ENCODE peak calls at places on chromosomes 2 and 18, in seven cellular contexts. One of them, this sample, is unnamed.

GRCh38 chr2:72810165-72810564 is 15.7 kb downstream of the EXOC6B start:
- DNase-seq in A549: no peak
- DNase-seq in suprapubic skin: no peak
- DNase-seq in fibroblast of villous mesenchyme: no peak
- DNase-seq in body of pancreas: no peak
- DNase-seq in adrenal gland: no peak
- DNase-seq in IMR-90: no peak
- DNase-seq in this sample: no peak

GRCh38 chr2:70615222-70615621 is 61.6 kb upstream of the TGFA start:
- DNase-seq in IMR-90: no peak
- DNase-seq in A549: no peak
- DNase-seq in fibroblast of villous mesenchyme: no peak
- DNase-seq in adrenal gland: no peak
- DNase-seq in suprapubic skin: no peak
- DNase-seq in body of pancreas: no peak
- DNase-seq in this sample: no peak

GRCh38 chr18:59672125-59672769 is 25.0 kb downstream of the CCBE1 start:
- DNase-seq in adrenal gland: peak
- DNase-seq in body of pancreas: no peak
- DNase-seq in fibroblast of villous mesenchyme: no peak
- DNase-seq in suprapubic skin: no peak
- DNase-seq in A549: no peak
- DNase-seq in IMR-90: no peak
- DNase-seq in this sample: no peak

GRCh38 chr2:28342081-28342967 is 50.3 kb upstream of the FOSL2 start:
- DNase-seq in fibroblast of villous mesenchyme: peak
- DNase-seq in adrenal gland: peak
- DNase-seq in A549: peak
- DNase-seq in body of pancreas: peak
- DNase-seq in IMR-90: peak
- DNase-seq in suprapubic skin: no peak
- DNase-seq in this sample: peak

GRCh38 chr2:63581266-63581961 is 6.9 kb downstream of the WDPCP start:
- DNase-seq in body of pancreas: peak
- DNase-seq in IMR-90: peak
- DNase-seq in adrenal gland: peak
- DNase-seq in A549: no peak
- DNase-seq in fibroblast of villous mesenchyme: peak
- DNase-seq in suprapubic skin: no peak
- DNase-seq in this sample: no peak

GRCh38 chr18:58567453-58568196 is 61.3 kb downstream of the ALPK2 start:
- DNase-seq in body of pancreas: no peak
- DNase-seq in suprapubic skin: no peak
- DNase-seq in IMR-90: peak
- DNase-seq in adrenal gland: no peak
- DNase-seq in A549: peak
- DNase-seq in fibroblast of villous mesenchyme: peak
- DNase-seq in this sample: peak

GRCh38 chr2:41781082-41781481 is 266.7 kb upstream of the PKDCC start:
- DNase-seq in adrenal gland: no peak
- DNase-seq in A549: no peak
- DNase-seq in fibroblast of villous mesenchyme: no peak
- DNase-seq in suprapubic skin: no peak
- DNase-seq in IMR-90: no peak
- DNase-seq in body of pancreas: no peak
- DNase-seq in this sample: no peak

GRCh38 chr2:48715042-48715899 is 40.3 kb downstream of the LHCGR start:
- DNase-seq in body of pancreas: no peak
- DNase-seq in fibroblast of villous mesenchyme: peak
- DNase-seq in suprapubic skin: no peak
- DNase-seq in adrenal gland: peak
- DNase-seq in A549: no peak
- DNase-seq in IMR-90: peak
- DNase-seq in this sample: no peak

GRCh38 chr2:73091696-73092095 is 20.2 kb upstream of the SFXN5 start:
- DNase-seq in IMR-90: no peak
- DNase-seq in fibroblast of villous mesenchyme: no peak
- DNase-seq in A549: no peak
- DNase-seq in suprapubic skin: no peak
- DNase-seq in body of pancreas: no peak
- DNase-seq in adrenal gland: no peak
- DNase-seq in this sample: no peak

GRCh38 chr2:238938460-238939055 is 90.7 kb downstream of the TWIST2 start:
- DNase-seq in suprapubic skin: peak
- DNase-seq in A549: no peak
- DNase-seq in IMR-90: peak
- DNase-seq in adrenal gland: peak
- DNase-seq in fibroblast of villous mesenchyme: peak
- DNase-seq in body of pancreas: peak
- DNase-seq in this sample: peak

GRCh38 chr2:11060376-11061169 is 94.7 kb upstream of the SLC66A3 start:
- DNase-seq in body of pancreas: no peak
- DNase-seq in A549: no peak
- DNase-seq in adrenal gland: no peak
- DNase-seq in fibroblast of villous mesenchyme: no peak
- DNase-seq in IMR-90: no peak
- DNase-seq in suprapubic skin: no peak
- DNase-seq in this sample: no peak

GRCh38 chr2:33242845-33243244 is 233.6 kb upstream of the RASGRP3 start:
- DNase-seq in suprapubic skin: no peak
- DNase-seq in fibroblast of villous mesenchyme: peak
- DNase-seq in adrenal gland: no peak
- DNase-seq in A549: no peak
- DNase-seq in body of pancreas: no peak
- DNase-seq in IMR-90: peak
- DNase-seq in this sample: peak

GRCh38 chr2:28624798-28625701 is 126.6 kb upstream of the PPP1CB start:
- DNase-seq in fibroblast of villous mesenchyme: peak
- DNase-seq in IMR-90: peak
- DNase-seq in body of pancreas: peak
- DNase-seq in adrenal gland: peak
- DNase-seq in A549: no peak
- DNase-seq in suprapubic skin: peak
- DNase-seq in this sample: peak

GRCh38 chr2:212665948-212666347 is 127.3 kb upstream of the ERBB4 start:
- DNase-seq in IMR-90: no peak
- DNase-seq in body of pancreas: no peak
- DNase-seq in A549: no peak
- DNase-seq in adrenal gland: no peak
- DNase-seq in suprapubic skin: no peak
- DNase-seq in fibroblast of villous mesenchyme: no peak
- DNase-seq in this sample: no peak

GRCh38 chr2:61604433-61604832 is 66.3 kb upstream of the XPO1 start:
- DNase-seq in adrenal gland: no peak
- DNase-seq in IMR-90: peak
- DNase-seq in A549: no peak
- DNase-seq in body of pancreas: no peak
- DNase-seq in suprapubic skin: no peak
- DNase-seq in fibroblast of villous mesenchyme: no peak
- DNase-seq in this sample: no peak

GRCh38 chr18:9743200-9744016 is 35.3 kb downstream of the RAB31 start:
- DNase-seq in adrenal gland: peak
- DNase-seq in body of pancreas: no peak
- DNase-seq in A549: peak
- DNase-seq in suprapubic skin: no peak
- DNase-seq in fibroblast of villous mesenchyme: peak
- DNase-seq in IMR-90: peak
- DNase-seq in this sample: peak

GRCh38 chr2:218260166-218260565 is 649 bp upstream of the GPBAR1 start:
- DNase-seq in IMR-90: no peak
- DNase-seq in fibroblast of villous mesenchyme: no peak
- DNase-seq in adrenal gland: no peak
- DNase-seq in body of pancreas: no peak
- DNase-seq in suprapubic skin: no peak
- DNase-seq in A549: no peak
- DNase-seq in this sample: no peak

GRCh38 chr2:240989451-240990265 is 8.8 kb upstream of the SNED1 start:
- DNase-seq in fibroblast of villous mesenchyme: peak
- DNase-seq in adrenal gland: peak
- DNase-seq in body of pancreas: peak
- DNase-seq in suprapubic skin: peak
- DNase-seq in A549: peak
- DNase-seq in IMR-90: peak
- DNase-seq in this sample: no peak
- TF ChIP-seq CTCF in fibroblast of villous mesenchyme: peak
- TF ChIP-seq CTCF in adrenal gland: no peak
- TF ChIP-seq CTCF in body of pancreas: peak
- TF ChIP-seq CTCF in suprapubic skin: peak
- TF ChIP-seq CTCF in A549: peak
- TF ChIP-seq CTCF in IMR-90: peak
- TF ChIP-seq CTCF in this sample: peak

GRCh38 chr2:96316999-96317398 is 8.1 kb upstream of the ITPRIPL1 start:
- DNase-seq in fibroblast of villous mesenchyme: no peak
- DNase-seq in adrenal gland: no peak
- DNase-seq in IMR-90: no peak
- DNase-seq in A549: no peak
- DNase-seq in body of pancreas: no peak
- DNase-seq in suprapubic skin: no peak
- DNase-seq in this sample: no peak

GRCh38 chr2:96317584-96317997 is 7.5 kb upstream of the ITPRIPL1 start:
- DNase-seq in A549: no peak
- DNase-seq in fibroblast of villous mesenchyme: no peak
- DNase-seq in suprapubic skin: no peak
- DNase-seq in adrenal gland: no peak
- DNase-seq in body of pancreas: no peak
- DNase-seq in IMR-90: no peak
- DNase-seq in this sample: no peak

GRCh38 chr2:96318723-96319122 is 6.4 kb upstream of the ITPRIPL1 start:
- DNase-seq in IMR-90: no peak
- DNase-seq in adrenal gland: no peak
- DNase-seq in body of pancreas: no peak
- DNase-seq in A549: no peak
- DNase-seq in suprapubic skin: no peak
- DNase-seq in fibroblast of villous mesenchyme: no peak
- DNase-seq in this sample: no peak

GRCh38 chr2:96315400-96316071 is 9.6 kb upstream of the ITPRIPL1 start:
- DNase-seq in fibroblast of villous mesenchyme: peak
- DNase-seq in A549: no peak
- DNase-seq in body of pancreas: no peak
- DNase-seq in IMR-90: peak
- DNase-seq in suprapubic skin: no peak
- DNase-seq in adrenal gland: no peak
- DNase-seq in this sample: peak

DNA sequence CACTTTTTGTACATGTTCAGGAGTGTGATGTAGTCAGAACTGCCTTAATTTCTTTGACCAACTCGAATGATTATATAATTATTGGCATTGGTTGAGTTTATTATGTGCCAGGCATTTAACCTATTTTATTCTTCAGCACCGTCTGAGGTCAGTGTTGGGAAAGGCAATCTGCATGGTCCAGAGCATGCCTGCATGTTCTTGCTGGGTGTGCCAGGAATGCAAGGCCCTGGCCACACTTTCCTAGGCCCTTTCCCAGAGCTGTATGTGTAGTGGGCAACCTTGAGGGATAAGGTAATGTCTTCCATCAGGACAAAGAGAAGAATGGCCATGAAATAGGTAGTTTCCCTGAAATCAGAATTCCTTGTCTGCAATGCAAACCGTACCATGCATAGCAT is 9.7 kb upstream of the SNRNP200 start:
- DNase-seq in suprapubic skin: no peak
- DNase-seq in A549: no peak
- DNase-seq in adrenal gland: no peak
- DNase-seq in body of pancreas: no peak
- DNase-seq in IMR-90: no peak
- DNase-seq in fibroblast of villous mesenchyme: no peak
- DNase-seq in this sample: no peak
- H3K4me3 ChIP-seq in suprapubic skin: no peak
- H3K4me3 ChIP-seq in A549: no peak
- H3K4me3 ChIP-seq in adrenal gland: no peak
- H3K4me3 ChIP-seq in body of pancreas: no peak
- H3K4me3 ChIP-seq in IMR-90: no peak
- H3K4me3 ChIP-seq in fibroblast of villous mesenchyme: no peak
- H3K4me3 ChIP-seq in this sample: no peak

GRCh38 chr2:118822015-118822414 is 25.4 kb downstream of the EN1 start:
- DNase-seq in adrenal gland: no peak
- DNase-seq in IMR-90: no peak
- DNase-seq in A549: no peak
- DNase-seq in suprapubic skin: no peak
- DNase-seq in fibroblast of villous mesenchyme: no peak
- DNase-seq in body of pancreas: no peak
- DNase-seq in this sample: no peak

GRCh38 chr2:118823666-118824065 is 23.8 kb downstream of the EN1 start:
- DNase-seq in suprapubic skin: no peak
- DNase-seq in fibroblast of villous mesenchyme: no peak
- DNase-seq in adrenal gland: no peak
- DNase-seq in body of pancreas: no peak
- DNase-seq in A549: no peak
- DNase-seq in IMR-90: no peak
- DNase-seq in this sample: no peak

GRCh38 chr2:118817469-118817868 is 30.0 kb downstream of the EN1 start:
- DNase-seq in body of pancreas: no peak
- DNase-seq in A549: no peak
- DNase-seq in fibroblast of villous mesenchyme: no peak
- DNase-seq in suprapubic skin: peak
- DNase-seq in adrenal gland: no peak
- DNase-seq in IMR-90: no peak
- DNase-seq in this sample: no peak

GRCh38 chr2:118826093-118826492 is 21.4 kb downstream of the EN1 start:
- DNase-seq in fibroblast of villous mesenchyme: no peak
- DNase-seq in A549: no peak
- DNase-seq in body of pancreas: no peak
- DNase-seq in suprapubic skin: no peak
- DNase-seq in IMR-90: no peak
- DNase-seq in adrenal gland: no peak
- DNase-seq in this sample: no peak

GRCh38 chr2:118822572-118822971 is 24.9 kb downstream of the EN1 start:
- DNase-seq in IMR-90: no peak
- DNase-seq in fibroblast of villous mesenchyme: no peak
- DNase-seq in suprapubic skin: no peak
- DNase-seq in A549: no peak
- DNase-seq in adrenal gland: no peak
- DNase-seq in body of pancreas: no peak
- DNase-seq in this sample: no peak
- TF ChIP-seq CTCF in IMR-90: no peak
- TF ChIP-seq CTCF in fibroblast of villous mesenchyme: no peak
- TF ChIP-seq CTCF in suprapubic skin: no peak
- TF ChIP-seq CTCF in A549: no peak
- TF ChIP-seq CTCF in adrenal gland: no peak
- TF ChIP-seq CTCF in body of pancreas: no peak
- TF ChIP-seq CTCF in this sample: no peak

DNA sequence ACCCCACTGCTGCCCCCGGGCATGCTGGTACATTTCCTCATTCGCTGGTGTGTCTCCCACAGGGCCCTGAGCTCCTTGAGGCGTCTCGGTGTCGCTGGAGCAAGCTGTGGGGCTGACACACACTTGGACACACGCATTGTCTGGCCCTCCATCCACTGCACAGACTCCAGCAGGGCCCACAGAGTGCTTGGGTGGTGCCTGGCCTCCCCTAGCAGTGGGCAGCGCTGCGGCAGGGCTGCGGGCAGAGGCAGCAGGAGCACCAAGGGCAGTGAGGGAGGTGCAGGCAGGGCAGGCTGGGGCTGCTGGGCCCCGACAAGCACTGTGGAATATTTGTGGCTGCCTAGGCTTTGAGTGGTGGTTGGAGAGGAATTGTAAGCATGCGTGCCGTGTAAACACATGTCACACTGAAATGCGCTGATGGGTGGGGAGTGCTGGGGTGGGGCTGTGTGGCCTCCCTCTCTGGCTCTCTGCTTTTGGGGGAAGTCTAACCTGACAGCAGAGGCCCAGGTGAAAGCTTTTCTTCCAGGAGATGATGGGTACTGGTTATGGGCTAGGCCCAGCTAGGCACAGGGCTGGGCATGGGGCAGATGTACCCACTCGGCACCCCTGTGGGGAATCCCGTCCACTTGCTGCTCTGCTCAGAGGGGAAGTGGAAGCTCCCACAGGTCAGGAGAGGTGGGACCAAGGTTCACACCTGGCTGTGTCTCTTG is 55.5 kb upstream of the HS6ST1 start:
- DNase-seq in body of pancreas: no peak
- DNase-seq in IMR-90: peak
- DNase-seq in A549: no peak
- DNase-seq in adrenal gland: peak
- DNase-seq in suprapubic skin: peak
- DNase-seq in fibroblast of villous mesenchyme: peak
- DNase-seq in this sample: peak
- H3K4me3 ChIP-seq in body of pancreas: no peak
- H3K4me3 ChIP-seq in IMR-90: no peak
- H3K4me3 ChIP-seq in A549: no peak
- H3K4me3 ChIP-seq in adrenal gland: no peak
- H3K4me3 ChIP-seq in suprapubic skin: no peak
- H3K4me3 ChIP-seq in fibroblast of villous mesenchyme: no peak
- H3K4me3 ChIP-seq in this sample: no peak

This sample was measured in astrocyte of the cerebellum.